ENCODE peak calls at places on chromosomes 4 and X, in ten cellular contexts. L is endothelial cell, U is SK-N-SH, Q is sigmoid colon, I is H9, C is mesothelial cell of epicardium, G is fibroblast of pulmonary artery, T is body of pancreas, R is glutamatergic neuron, X is uterus. P is an unnamed sample.

GRCh38 chrX:40651620-40652223 is 4.4 kb upstream of the CXorf38 start:
- DNase-seq in L (peak; percentile 53), U (peak; percentile 48), Q (peak; percentile 81), I (peak; percentile 52), C (peak; percentile 39), G (peak; percentile 72), T (peak; percentile 67), R (peak; percentile 52), X (peak; percentile 65), P (peak; percentile 54)

GRCh38 chr4:168867128-168867527 is 142.9 kb downstream of the CBR4 start:
- DNase-seq in L (no peak), U (no peak), Q (no peak), I (no peak), C (no peak), G (no peak), T (no peak), R (no peak), X (no peak), P (no peak)

GRCh38 chr4:111930658-111931057 is 214.6 kb upstream of the FAM241A start:
- DNase-seq in L (no peak), U (no peak), Q (no peak), I (no peak), C (no peak), G (no peak), T (no peak), R (no peak), X (no peak), P (no peak)

GRCh38 chr4:173485164-173485563 is 44.9 kb downstream of the HAND2 start:
- DNase-seq in L (no peak), U (no peak), Q (no peak), I (no peak), C (no peak), G (peak; percentile 41), T (no peak), R (no peak), X (no peak), P (no peak)

GRCh38 chrX:77694491-77694890 is 91.5 kb downstream of the ATRX start:
- DNase-seq in L (no peak), U (no peak), Q (no peak), I (no peak), C (no peak), G (no peak), T (no peak), R (no peak), X (no peak), P (no peak)

GRCh38 chrX:140572724-140573123 is 67.9 kb upstream of the SOX3 start:
- DNase-seq in L (peak; percentile 52), U (peak; percentile 21), Q (no peak), I (peak; percentile 52), C (no peak), G (peak; percentile 23), T (peak; percentile 23), R (peak; percentile 41), X (no peak), P (peak; percentile 2)

GRCh38 chr4:98446499-98447375 is 185.6 kb downstream of the RAP1GDS1 start:
- DNase-seq in L (no peak), U (no peak), Q (no peak), I (no peak), C (no peak), G (peak; percentile 57), T (no peak), R (no peak), X (no peak), P (peak; percentile 91)

GRCh38 chrX:126237524-126237923 is 71.4 kb upstream of the DCAF12L2 start:
- DNase-seq in L (no peak), U (no peak), Q (no peak), I (no peak), C (no peak), G (no peak), T (no peak), R (no peak), X (no peak), P (no peak)

GRCh38 chr4:182213024-182213423 is 30.2 kb upstream of the TENM3 start:
- DNase-seq in L (no peak), U (no peak), Q (no peak), I (no peak), C (no peak), G (no peak), T (no peak), R (no peak), X (no peak), P (no peak)

GRCh38 chr4:52942936-52943335 is 80.8 kb downstream of the RASL11B start:
- DNase-seq in L (no peak), U (no peak), Q (no peak), I (no peak), C (no peak), G (peak; percentile 7), T (no peak), R (no peak), X (no peak), P (no peak)

GRCh38 chrX:103658681-103659433 is 27.6 kb downstream of the MORF4L2 start:
- DNase-seq in L (no peak), U (no peak), Q (no peak), I (no peak), C (no peak), G (no peak), T (no peak), R (no peak), X (no peak), P (no peak)

DNA sequence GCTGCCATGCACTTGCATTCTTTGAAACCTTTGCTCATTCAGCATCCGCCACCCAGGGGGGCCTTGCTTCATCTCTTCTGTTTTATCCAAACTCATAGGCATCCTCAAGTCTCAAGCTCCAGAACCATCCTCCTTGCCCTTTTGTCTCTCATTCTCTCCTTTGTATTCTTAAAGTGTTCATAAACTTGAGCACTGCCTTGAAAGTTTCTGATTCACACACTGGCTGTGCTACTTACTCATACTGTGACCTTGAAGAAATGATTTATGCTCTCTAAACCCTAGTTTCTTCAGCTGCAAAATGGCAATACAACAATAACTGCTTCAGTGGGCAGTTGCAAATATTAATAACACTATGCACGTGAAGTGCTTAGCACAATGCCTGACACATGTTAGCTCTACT is 291.2 kb downstream of the LDB2 start:
- DNase-seq in L (no peak), U (no peak), Q (no peak), I (no peak), C (no peak), G (no peak), T (no peak), R (no peak), X (no peak), P (no peak)
- TF ChIP-seq CTCF in L (no peak), U (no peak), Q (no peak), I (no peak), C (no peak), G (no peak), T (no peak), R (no peak), X (no peak), P (no peak)

GRCh38 chr4:80336582-80336981 is 1.1 kb downstream of the CFAP299 start:
- DNase-seq in L (peak; percentile 33), U (peak; percentile 53), Q (peak; percentile 57), I (peak; percentile 55), C (no peak), G (peak; percentile 53), T (peak; percentile 42), R (no peak), X (no peak), P (no peak)
- TF ChIP-seq CTCF in L (no peak), U (peak; percentile 65), Q (no peak), I (peak; percentile 62), C (no peak), G (peak; percentile 51), T (no peak), R (peak; percentile 3), X (no peak), P (peak; percentile 58)

DNA sequence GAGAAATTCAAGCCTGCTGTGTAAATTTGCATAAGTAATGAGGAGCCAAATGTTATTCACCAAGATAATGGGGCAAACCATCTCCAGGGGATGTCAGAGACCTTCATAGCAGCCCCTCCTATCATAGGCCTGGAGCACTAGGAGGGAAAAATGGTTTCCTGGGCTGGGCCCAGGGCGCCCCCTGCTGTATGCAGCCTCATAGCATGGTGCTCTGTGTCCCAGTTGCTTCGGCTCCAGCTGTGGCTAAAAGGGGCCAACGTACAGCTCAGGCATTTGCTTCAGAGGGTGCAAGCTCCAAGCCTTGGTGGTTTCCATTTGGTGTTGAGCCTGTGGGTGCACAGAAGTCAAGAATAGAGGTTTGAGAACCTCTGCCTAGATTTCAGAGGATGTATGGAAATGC is 859.3 kb downstream of the RPA4 start:
- DNase-seq in L (no peak), U (no peak), Q (no peak), I (no peak), C (no peak), G (peak; percentile 3), T (peak; percentile 8), R (no peak), X (no peak), P (no peak)
- TF ChIP-seq CTCF in L (no peak), U (peak; percentile 33), Q (no peak), I (peak; percentile 52), C (no peak), G (peak; percentile 36), T (no peak), R (no peak), X (no peak), P (no peak)

GRCh38 chr4:109334129-109334528 is 31.7 kb upstream of the COL25A1 start:
- DNase-seq in L (no peak), U (no peak), Q (no peak), I (no peak), C (no peak), G (peak; percentile 2), T (no peak), R (no peak), X (no peak), P (no peak)

GRCh38 chr4:109334596-109335105 is 32.2 kb upstream of the COL25A1 start:
- DNase-seq in L (no peak), U (no peak), Q (no peak), I (no peak), C (no peak), G (no peak), T (no peak), R (no peak), X (no peak), P (no peak)

GRCh38 chr4:109332926-109333464 is 30.5 kb upstream of the COL25A1 start:
- DNase-seq in L (peak; percentile 56), U (no peak), Q (no peak), I (peak; percentile 71), C (no peak), G (peak; percentile 2), T (no peak), R (peak; percentile 35), X (no peak), P (no peak)
- TF ChIP-seq CTCF in L (peak; percentile 43), U (peak; percentile 34), Q (no peak), I (peak; percentile 85), C (no peak), G (peak; percentile 28), T (no peak), R (no peak), X (no peak), P (peak; percentile 15)

GRCh38 chr4:30294295-30294694 is 425.9 kb upstream of the PCDH7 start:
- DNase-seq in L (no peak), U (no peak), Q (no peak), I (no peak), C (no peak), G (no peak), T (no peak), R (no peak), X (no peak), P (no peak)
- TF ChIP-seq CTCF in L (no peak), U (no peak), Q (no peak), I (no peak), C (no peak), G (no peak), T (no peak), R (no peak), X (no peak), P (no peak)

GRCh38 chr4:39044364-39044946 is 12.2 kb upstream of the TMEM156 start:
- DNase-seq in L (peak; percentile 92), U (peak; percentile 95), Q (peak; percentile 97), I (peak; percentile 94), C (peak; percentile 82), G (peak; percentile 96), T (peak; percentile 90), R (peak; percentile 87), X (peak; percentile 92), P (peak; percentile 64)
- TF ChIP-seq CTCF in L (no peak), U (peak; percentile 15), Q (no peak), I (no peak), C (no peak), G (no peak), T (no peak), R (no peak), X (no peak), P (no peak)